ENCODE peak calls at places on chromosomes 7 and 10, in four cellular contexts. A, H, X and N are unnamed samples.

GRCh38 chr10:76168437-76168836 is 737.0 kb downstream of the LRMDA start:
- DNase-seq in H (no peak), X (no peak), A (no peak), N (no peak)

GRCh38 chr7:47188653-47189315 is 393.1 kb downstream of the TNS3 start:
- DNase-seq in X (no peak), A (no peak), H (no peak), N (no peak)

GRCh38 chr7:74454948-74455804 is 1.5 kb downstream of the GTF2IRD1 start:
- DNase-seq in H (no peak), X (peak), A (peak), N (no peak)

GRCh38 chr7:34320926-34321609 is 336.9 kb upstream of the NPSR1 start:
- DNase-seq in X (peak), H (peak), A (peak), N (peak)

GRCh38 chr7:69967699-69968450 is 369.6 kb downstream of the AUTS2 start:
- DNase-seq in H (no peak), X (no peak), A (no peak), N (no peak)

GRCh38 chr7:92854501-92855238 is 18.3 kb upstream of the CDK6 start:
- DNase-seq in A (no peak), X (no peak), H (no peak), N (peak)

GRCh38 chr7:116951366-116952292 is 1.7 kb upstream of the ST7 start:
- DNase-seq in A (peak), X (no peak), H (no peak), N (no peak)

GRCh38 chr7:105389090-105389650 is 449 bp upstream of the SRPK2 start:
- DNase-seq in A (peak), H (peak), X (peak), N (peak)

GRCh38 chr7:1364906-1365570 is 94.2 kb downstream of the MICALL2 start:
- DNase-seq in H (no peak), X (no peak), A (no peak), N (no peak)

GRCh38 chr10:132889091-132889490 is 53.3 kb downstream of the CFAP46 start:
- DNase-seq in H (no peak), X (peak), A (no peak), N (no peak)

GRCh38 chr7:140864732-140865131 is 60.0 kb downstream of the BRAF start:
- DNase-seq in X (no peak), A (no peak), H (no peak), N (no peak)

GRCh38 chr10:132690821-132691610 is 94.9 kb downstream of the NKX6-2 start:
- DNase-seq in H (no peak), X (peak), A (no peak), N (no peak)

GRCh38 chr10:24255907-24256306 is 47.0 kb downstream of the KIAA1217 start:
- DNase-seq in A (no peak), X (peak), H (peak), N (no peak)

GRCh38 chr10:124694467-124695195 is 49.5 kb downstream of the FAM53B start:
- DNase-seq in A (no peak), X (peak), H (no peak), N (no peak)

GRCh38 chr10:68327889-68328786 is 3.7 kb upstream of the HNRNPH3 start:
- DNase-seq in X (no peak), H (peak), A (no peak), N (no peak)

GRCh38 chr7:360454-361100 is 70.6 kb downstream of the FOXL3 start:
- DNase-seq in H (no peak), X (peak), A (no peak), N (no peak)

GRCh38 chr7:100371561-100372171 is 1.6 kb upstream of the PILRA start:
- DNase-seq in X (peak), A (no peak), H (no peak), N (no peak)

GRCh38 chr7:121023683-121024507 is 35.4 kb downstream of the CPED1 start:
- DNase-seq in H (peak), X (no peak), A (no peak), N (no peak)

GRCh38 chr7:75650062-75650461 is 88.7 kb downstream of the HIP1 start:
- DNase-seq in A (no peak), X (no peak), H (no peak), N (no peak)

GRCh38 chr7:144827581-144828139 is 8.2 kb downstream of the TPK1 start:
- DNase-seq in A (no peak), X (no peak), H (peak), N (no peak)

GRCh38 chr10:122344741-122345258 is 29.7 kb upstream of the PLEKHA1 start:
- DNase-seq in H (peak), X (no peak), A (peak), N (no peak)

GRCh38 chr7:149257146-149257545 is 4.8 kb upstream of the ZNF783 start:
- DNase-seq in X (no peak), A (no peak), H (no peak), N (no peak)

GRCh38 chr10:86649471-86650150 is 4.7 kb upstream of the OPN4 start:
- DNase-seq in H (no peak), X (no peak), A (no peak), N (peak)

GRCh38 chr7:36605261-36605660 is 119.0 kb downstream of the AOAH start:
- DNase-seq in X (no peak), A (no peak), H (no peak), N (no peak)

GRCh38 chr10:30467939-30468338 is 34.0 kb downstream of the MAP3K8 start:
- DNase-seq in A (no peak), X (no peak), H (no peak), N (peak)

GRCh38 chr7:66696774-66697191 is 43.8 kb upstream of the RABGEF1 start:
- DNase-seq in X (no peak), H (no peak), A (no peak), N (peak)

GRCh38 chr10:3494131-3494878 is 290.7 kb downstream of the KLF6 start:
- DNase-seq in H (peak), A (no peak), X (no peak), N (no peak)

GRCh38 chr10:79440281-79440680 is 5.1 kb downstream of the ZCCHC24 start:
- DNase-seq in H (no peak), A (no peak), X (no peak), N (no peak)
- H3K4me3 ChIP-seq in H (no peak), A (no peak), X (peak), N (no peak)

DNA sequence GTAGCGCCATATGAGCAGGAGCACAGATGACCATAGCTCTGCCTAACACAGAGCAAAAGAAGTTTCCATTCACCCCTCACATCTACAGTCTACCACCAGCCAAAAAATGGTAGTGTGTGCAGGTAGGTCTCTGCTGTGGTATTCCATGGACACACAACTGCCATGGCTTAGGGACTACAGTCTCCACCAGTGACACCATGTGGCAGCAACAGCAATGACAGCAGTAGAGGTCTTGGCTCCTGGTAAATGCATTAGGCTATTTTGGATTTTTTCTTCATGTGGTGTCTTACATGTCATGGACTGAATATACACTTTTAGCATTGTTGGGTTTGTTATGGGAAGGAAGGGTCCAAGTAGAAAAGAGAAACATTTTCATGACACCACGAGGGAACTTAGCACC is 70.1 kb upstream of the CABCOCO1 start:
- DNase-seq in H (no peak), X (no peak), A (no peak), N (peak)
- TF ChIP-seq CTCF in H (peak), X (no peak), A (no peak), N (peak)

DNA sequence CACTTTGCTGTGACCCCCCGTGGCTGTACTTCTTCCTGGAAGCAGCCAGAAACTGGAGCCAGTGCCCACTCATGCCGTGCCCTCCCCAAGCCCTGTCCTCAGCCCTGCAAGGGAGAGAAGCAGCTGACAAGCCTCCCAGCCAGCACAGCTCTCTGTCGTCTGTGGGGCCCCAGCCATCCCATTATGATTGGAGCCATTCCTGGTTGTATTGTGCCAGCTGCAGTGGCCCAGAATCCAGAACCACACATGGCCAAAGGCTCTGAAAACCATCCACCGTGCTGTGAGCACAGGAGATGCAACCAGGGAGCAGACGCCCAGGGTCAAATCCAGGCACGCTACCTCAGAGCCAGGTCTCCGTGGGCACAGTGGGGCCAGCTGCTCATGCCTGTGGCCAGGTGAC is 18.7 kb downstream of the GRID2IP start:
- DNase-seq in H (no peak), A (no peak), X (no peak), N (no peak)
- H3K4me3 ChIP-seq in H (no peak), A (no peak), X (no peak), N (no peak)

GRCh38 chr10:91197044-91197651 is 23.3 kb upstream of the PCGF5 start:
- DNase-seq in H (peak), A (no peak), X (no peak), N (no peak)
- TF ChIP-seq CTCF in H (peak), A (no peak), X (no peak), N (no peak)

DNA sequence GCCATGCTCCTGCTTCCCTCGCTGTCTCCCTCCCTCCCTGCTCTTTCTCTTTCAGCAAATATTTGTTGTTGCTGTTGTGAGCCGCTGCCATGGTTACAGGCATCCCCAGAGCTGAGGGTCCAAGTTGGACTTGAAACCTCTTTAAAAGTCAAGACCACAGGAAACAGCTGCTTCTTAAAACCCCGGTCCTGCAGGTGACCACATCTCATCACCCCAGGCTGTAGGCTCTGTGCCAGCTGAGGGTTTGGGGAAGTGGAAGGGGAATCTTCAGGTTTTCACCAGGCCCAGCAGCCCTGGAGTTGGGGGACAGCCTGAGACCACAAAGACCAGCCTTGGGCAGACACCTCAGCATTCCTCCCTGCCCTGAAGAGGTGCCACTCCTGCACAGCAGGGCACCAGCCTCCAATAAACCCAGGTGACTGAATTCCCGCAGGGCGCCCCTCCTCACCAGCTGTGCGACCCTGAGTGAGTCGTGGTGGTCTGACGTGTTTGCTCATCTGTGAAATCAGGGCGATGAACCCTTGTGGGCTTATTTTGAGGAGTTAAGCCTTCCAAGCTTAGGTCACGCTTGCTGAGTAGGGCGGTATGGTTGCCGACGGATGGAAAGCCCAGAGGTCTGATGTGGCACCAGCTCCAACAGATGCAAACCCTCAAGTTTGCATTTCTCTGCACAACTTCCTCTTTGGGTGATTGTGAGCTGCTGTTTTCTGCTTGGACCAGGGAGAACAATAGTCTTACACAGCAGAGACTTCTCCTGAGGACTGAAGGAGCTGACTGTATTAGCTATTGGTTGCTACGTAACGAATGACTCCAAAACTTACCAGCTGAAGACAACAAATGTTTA is 24.8 kb downstream of the NPTX2 start:
- DNase-seq in X (no peak), H (no peak), A (peak), N (peak)
- H3K4me3 ChIP-seq in X (no peak), H (no peak), A (no peak), N (no peak)

GRCh38 chr10:101002456-101002855 is 2.8 kb downstream of the LZTS2 start:
- DNase-seq in X (no peak), H (no peak), A (no peak), N (no peak)

GRCh38 chr10:100999742-101000601 is at the start of gene LZTS2:
- DNase-seq in A (peak), H (no peak), X (no peak), N (no peak)

GRCh38 chr10:101000602-101000991 is 989 bp downstream of the LZTS2 start:
- DNase-seq in H (no peak), A (peak), X (no peak), N (no peak)

GRCh38 chr10:100998991-100999741 is 442 bp upstream of the LZTS2 start:
- DNase-seq in X (peak), H (peak), A (peak), N (peak)

GRCh38 chr10:101001225-101002035 is 1.8 kb downstream of the LZTS2 start:
- DNase-seq in H (peak), A (peak), X (peak), N (no peak)
- TF ChIP-seq CTCF in H (no peak), A (no peak), X (no peak), N (no peak)